ENCODE peak calls at places on chromosomes 13 and 19, in four cellular contexts. I is IMR-90, F is K562, K is GM12878. R is an unnamed sample.

GRCh38 chr19:7595466-7596133 is at the start of gene CAMSAP3:
- DNase-seq in I (no peak), F (peak), K (no peak), R (no peak)

GRCh38 chr13:68727788-68728187 is 1379.8 kb upstream of the ATXN8OS start:
- DNase-seq in I (no peak), F (no peak), K (no peak), R (no peak)

GRCh38 chr19:55284405-55285058 is 735 bp downstream of the BRSK1 start:
- DNase-seq in F (no peak), I (no peak), K (no peak), R (no peak)

GRCh38 chr13:104137416-104137815 is 1071.2 kb upstream of the SLC10A2 start:
- DNase-seq in K (no peak), F (no peak), I (no peak), R (no peak)

GRCh38 chr13:50940509-50940908 is 30.9 kb downstream of the RNASEH2B start:
- DNase-seq in F (no peak), K (no peak), I (no peak), R (no peak)

GRCh38 chr13:111216166-111216960 is 101.3 kb downstream of the ARHGEF7 start:
- DNase-seq in I (peak), F (peak), K (no peak), R (no peak)

GRCh38 chr13:82961757-82962156 is 920.5 kb downstream of the SLITRK1 start:
- DNase-seq in I (no peak), K (no peak), F (no peak), R (no peak)

GRCh38 chr13:53885997-53886396 is 857.4 kb downstream of the OLFM4 start:
- DNase-seq in F (no peak), K (no peak), I (no peak), R (no peak)

GRCh38 chr19:52592301-52592700 is 22.2 kb downstream of the ZNF701 start:
- DNase-seq in F (no peak), I (no peak), K (no peak), R (no peak)
- TF ChIP-seq CTCF in F (no peak), I (no peak), K (no peak), R (no peak)

GRCh38 chr13:84362777-84363176 is 480.5 kb upstream of the SLITRK1 start:
- DNase-seq in I (no peak), K (no peak), F (no peak), R (no peak)
- TF ChIP-seq FOS in I (no peak), K (no peak), F (no peak), R (no peak)

DNA sequence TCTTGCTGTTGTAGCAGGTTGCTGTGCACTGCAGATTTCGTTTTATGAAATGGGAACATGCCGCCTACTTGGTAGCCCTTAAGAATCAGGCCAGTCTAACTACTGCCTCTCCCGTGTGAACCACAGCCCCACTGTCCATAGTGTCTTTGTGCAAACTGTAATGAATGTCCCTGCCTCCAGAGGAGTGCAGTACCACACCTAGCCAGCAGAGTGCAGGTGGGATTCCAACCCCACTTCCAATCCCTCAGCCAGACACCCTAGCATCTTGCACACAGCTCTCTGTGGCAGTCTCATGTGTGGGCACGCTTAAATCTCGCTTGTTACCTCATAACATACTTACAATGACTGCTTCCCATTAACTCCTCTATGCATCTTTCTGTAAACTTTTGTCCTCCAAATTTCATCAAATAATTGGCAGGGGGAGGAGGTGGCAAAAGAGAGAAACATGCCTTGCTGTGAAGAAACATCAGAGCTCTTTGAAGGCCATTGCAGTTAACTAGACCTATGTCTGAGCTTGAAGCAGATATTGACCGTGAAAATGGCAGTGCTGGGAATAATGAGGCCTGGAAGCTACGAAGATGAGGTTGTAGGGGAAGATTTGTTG is 47.2 kb downstream of the ZAR1L start:
- DNase-seq in F (peak), K (no peak), I (no peak), R (peak)
- TF ChIP-seq CTCF in F (peak), K (peak), I (peak), R (peak)

DNA sequence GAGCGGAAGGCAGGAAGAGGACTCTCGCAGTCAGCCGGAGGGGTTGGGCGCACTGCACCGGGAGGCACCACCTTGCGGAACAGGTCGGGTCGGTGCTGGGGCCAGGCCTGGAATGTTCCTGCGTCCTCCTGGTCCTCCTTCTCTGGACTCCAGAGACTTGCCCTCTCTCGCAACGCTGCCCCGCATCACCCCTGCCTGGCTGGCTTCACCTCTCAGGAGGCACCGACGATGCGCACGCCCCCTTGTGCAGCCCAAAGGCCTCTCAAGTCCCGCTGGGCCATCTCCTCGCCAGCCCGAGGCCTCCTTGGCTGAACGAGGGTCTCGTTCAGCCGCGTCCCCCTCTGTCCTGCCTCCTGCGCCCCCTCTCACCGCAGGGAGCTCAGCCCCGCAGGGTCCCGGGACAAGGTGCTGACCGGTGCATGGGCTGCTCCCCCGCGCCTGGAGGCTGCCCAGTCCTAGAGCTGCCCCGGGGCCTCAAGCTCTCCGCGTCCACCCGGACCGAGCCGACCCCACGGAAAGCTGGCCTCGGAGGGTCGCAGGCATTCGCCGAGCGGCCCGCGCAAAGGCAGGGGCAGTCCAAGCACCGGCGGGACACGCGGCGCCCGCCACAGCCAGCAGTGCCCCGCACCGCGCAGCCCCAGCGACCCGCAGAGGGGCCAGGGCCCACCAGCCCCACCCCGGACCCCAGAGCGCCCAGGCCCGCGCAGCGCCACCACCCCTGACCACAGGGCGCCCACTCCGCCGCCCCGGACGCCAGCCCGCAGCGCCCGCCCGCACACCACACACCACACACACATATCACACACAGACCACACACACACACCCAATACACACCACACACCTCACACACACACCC is 133.8 kb downstream of the CRYL1 start:
- DNase-seq in K (no peak), I (no peak), F (no peak), R (no peak)
- TF ChIP-seq FOS in K (no peak), I (no peak), F (no peak), R (no peak)

DNA sequence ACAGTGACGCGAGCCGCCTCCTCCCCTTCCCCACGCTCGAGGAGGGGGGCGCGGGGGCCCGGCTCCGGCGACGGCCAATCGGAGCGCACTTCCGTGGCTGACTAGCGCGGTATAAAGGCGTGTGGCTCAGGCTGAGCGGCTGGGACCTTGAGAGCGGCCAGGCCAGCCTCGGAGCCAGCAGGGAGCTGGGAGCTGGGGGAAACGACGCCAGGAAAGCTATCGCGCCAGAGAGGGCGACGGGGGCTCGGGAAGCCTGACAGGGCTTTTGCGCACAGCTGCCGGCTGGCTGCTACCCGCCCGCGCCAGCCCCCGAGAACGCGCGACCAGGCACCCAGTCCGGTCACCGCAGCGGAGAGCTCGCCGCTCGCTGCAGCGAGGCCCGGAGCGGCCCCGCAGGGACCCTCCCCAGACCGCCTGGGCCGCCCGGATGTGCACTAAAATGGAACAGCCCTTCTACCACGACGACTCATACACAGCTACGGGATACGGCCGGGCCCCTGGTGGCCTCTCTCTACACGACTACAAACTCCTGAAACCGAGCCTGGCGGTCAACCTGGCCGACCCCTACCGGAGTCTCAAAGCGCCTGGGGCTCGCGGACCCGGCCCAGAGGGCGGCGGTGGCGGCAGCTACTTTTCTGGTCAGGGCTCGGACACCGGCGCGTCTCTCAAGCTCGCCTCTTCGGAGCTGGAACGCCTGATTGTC is at the start of gene JUNB:
- DNase-seq in F (peak), I (peak), K (peak), R (peak)
- TF ChIP-seq CTCF in F (peak), I (no peak), K (peak), R (peak)

GRCh38 chr19:47631681-47632446 is 22.9 kb downstream of the BICRA start:
- DNase-seq in I (no peak), F (no peak), K (no peak), R (no peak)

GRCh38 chr19:47633996-47634395 is 25.1 kb downstream of the BICRA start:
- DNase-seq in I (no peak), F (no peak), K (no peak), R (no peak)

GRCh38 chr19:47637550-47637949 is 28.6 kb downstream of the BICRA start:
- DNase-seq in K (no peak), F (no peak), I (no peak), R (no peak)

GRCh38 chr19:47630594-47630993 is 21.7 kb downstream of the BICRA start:
- DNase-seq in I (no peak), K (no peak), F (no peak), R (no peak)

GRCh38 chr19:47633516-47633915 is 24.6 kb downstream of the BICRA start:
- DNase-seq in F (no peak), K (no peak), I (no peak), R (no peak)
- TF ChIP-seq FOS in F (no peak), K (no peak), I (no peak), R (no peak)

GRCh38 chr19:4691383-4691782 is 21.2 kb upstream of the MYDGF start:
- DNase-seq in K (no peak), I (no peak), F (peak), R (no peak)

GRCh38 chr19:4688587-4688986 is 18.4 kb upstream of the MYDGF start:
- DNase-seq in F (no peak), I (no peak), K (no peak), R (no peak)

GRCh38 chr19:4692275-4693077 is 22.3 kb upstream of the MYDGF start:
- DNase-seq in K (no peak), I (no peak), F (no peak), R (no peak)

GRCh38 chr19:4689403-4689802 is 19.3 kb upstream of the MYDGF start:
- DNase-seq in K (no peak), F (no peak), I (no peak), R (no peak)

DNA sequence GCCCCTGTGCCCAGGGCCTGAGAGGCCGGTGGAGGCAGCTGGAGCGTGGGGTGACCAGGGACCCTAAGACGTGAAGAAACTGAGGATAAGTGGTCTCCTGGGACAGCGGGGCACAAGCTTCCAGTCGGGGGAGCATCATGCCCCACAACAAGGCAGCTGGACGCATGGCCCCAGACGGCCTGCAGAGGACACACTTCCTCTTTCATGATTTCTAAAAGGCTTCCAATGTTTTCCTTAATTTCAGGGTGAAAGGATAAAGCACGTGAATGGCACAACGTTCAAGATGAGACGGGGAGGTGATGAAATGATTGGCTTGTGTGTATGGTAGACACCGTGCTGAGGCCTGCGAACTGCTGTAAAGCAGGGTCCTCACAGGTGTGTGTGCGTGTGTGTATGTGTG is 20.2 kb upstream of the MYDGF start:
- DNase-seq in I (no peak), K (no peak), F (no peak), R (no peak)
- TF ChIP-seq CTCF in I (no peak), K (no peak), F (no peak), R (no peak)

GRCh38 chr13:48906200-48906599 is 69.5 kb upstream of the FNDC3A start:
- DNase-seq in I (no peak), K (no peak), F (no peak), R (no peak)

GRCh38 chr13:48901786-48902185 is 73.9 kb upstream of the FNDC3A start:
- DNase-seq in I (no peak), F (no peak), K (no peak), R (no peak)

GRCh38 chr13:48904668-48905290 is 70.9 kb upstream of the FNDC3A start:
- DNase-seq in I (no peak), K (no peak), F (no peak), R (no peak)

DNA sequence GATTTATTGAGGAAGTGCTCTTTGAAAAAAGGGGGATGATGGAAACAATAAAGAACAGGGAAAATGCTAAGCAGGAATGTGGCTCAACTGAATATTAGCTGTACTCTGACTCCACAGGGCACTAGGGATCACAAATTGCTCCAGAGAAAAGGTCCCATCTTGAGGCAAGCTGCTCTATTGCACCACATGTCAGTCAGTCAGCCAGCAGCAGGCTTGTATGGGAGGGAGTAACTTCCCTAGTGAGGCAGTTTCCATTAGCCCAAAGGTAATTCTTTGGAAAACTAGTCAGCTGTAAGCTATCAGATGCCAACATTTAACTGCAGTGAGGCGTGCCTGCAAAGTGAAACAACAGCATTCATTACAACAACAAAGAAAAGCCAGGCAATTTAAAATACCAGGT is 73.3 kb upstream of the FNDC3A start:
- DNase-seq in K (no peak), I (peak), F (no peak), R (no peak)
- TF ChIP-seq FOS in K (no peak), I (no peak), F (no peak), R (no peak)

GRCh38 chr13:27424246-27425150 is at the start of gene GTF3A:
- DNase-seq in I (peak), K (peak), F (peak), R (peak)
- TF ChIP-seq CTCF in I (no peak), K (no peak), F (no peak), R (no peak)

R was measured in endothelial cell of umbilical vein.